ENCODE peak calls at places on chromosomes 5 and 9, in seven cellular contexts. One of them, this sample, is unnamed.

GRCh38 chr9:91192379-91192775 is 169.3 kb downstream of the AUH start:
- DNase-seq in adrenal gland: no peak
- DNase-seq in IMR-90: peak
- DNase-seq in right lobe of liver: peak
- DNase-seq in stomach: no peak
- DNase-seq in sigmoid colon: no peak
- DNase-seq in GM12891: no peak
- DNase-seq in this sample: no peak

GRCh38 chr5:138946241-138946623 is 71.1 kb upstream of the LRRTM2 start:
- DNase-seq in adrenal gland: no peak
- DNase-seq in IMR-90: no peak
- DNase-seq in stomach: no peak
- DNase-seq in sigmoid colon: peak
- DNase-seq in right lobe of liver: no peak
- DNase-seq in GM12891: no peak
- DNase-seq in this sample: no peak

GRCh38 chr9:124392855-124393460 is 22.3 kb downstream of the PSMB7 start:
- DNase-seq in GM12891: no peak
- DNase-seq in sigmoid colon: no peak
- DNase-seq in IMR-90: peak
- DNase-seq in adrenal gland: peak
- DNase-seq in right lobe of liver: no peak
- DNase-seq in stomach: no peak
- DNase-seq in this sample: peak

GRCh38 chr5:137695651-137696428 is 40.0 kb downstream of the KLHL3 start:
- DNase-seq in stomach: no peak
- DNase-seq in GM12891: no peak
- DNase-seq in right lobe of liver: no peak
- DNase-seq in IMR-90: no peak
- DNase-seq in sigmoid colon: no peak
- DNase-seq in adrenal gland: no peak
- DNase-seq in this sample: no peak

GRCh38 chr5:31036407-31036806 is 157.1 kb upstream of the CDH6 start:
- DNase-seq in sigmoid colon: no peak
- DNase-seq in GM12891: no peak
- DNase-seq in right lobe of liver: no peak
- DNase-seq in IMR-90: peak
- DNase-seq in adrenal gland: no peak
- DNase-seq in stomach: no peak
- DNase-seq in this sample: no peak

GRCh38 chr5:11658341-11658740 is 245.9 kb downstream of the CTNND2 start:
- DNase-seq in GM12891: no peak
- DNase-seq in right lobe of liver: no peak
- DNase-seq in stomach: no peak
- DNase-seq in sigmoid colon: no peak
- DNase-seq in adrenal gland: no peak
- DNase-seq in IMR-90: no peak
- DNase-seq in this sample: no peak

GRCh38 chr5:6302099-6302498 is 76.2 kb downstream of the MED10 start:
- DNase-seq in right lobe of liver: no peak
- DNase-seq in IMR-90: no peak
- DNase-seq in GM12891: no peak
- DNase-seq in adrenal gland: no peak
- DNase-seq in sigmoid colon: no peak
- DNase-seq in stomach: no peak
- DNase-seq in this sample: no peak

GRCh38 chr5:175520321-175520720 is 42.0 kb downstream of the SFXN1 start:
- DNase-seq in GM12891: no peak
- DNase-seq in adrenal gland: no peak
- DNase-seq in IMR-90: no peak
- DNase-seq in right lobe of liver: no peak
- DNase-seq in sigmoid colon: no peak
- DNase-seq in stomach: no peak
- DNase-seq in this sample: no peak

GRCh38 chr5:141477169-141477568 is 1.4 kb downstream of the PCDHGC3 start:
- DNase-seq in GM12891: no peak
- DNase-seq in right lobe of liver: no peak
- DNase-seq in IMR-90: no peak
- DNase-seq in sigmoid colon: no peak
- DNase-seq in stomach: no peak
- DNase-seq in adrenal gland: no peak
- DNase-seq in this sample: no peak

GRCh38 chr9:130114741-130115140 is 57.5 kb upstream of the NCS1 start:
- DNase-seq in adrenal gland: no peak
- DNase-seq in sigmoid colon: no peak
- DNase-seq in IMR-90: peak
- DNase-seq in GM12891: no peak
- DNase-seq in right lobe of liver: no peak
- DNase-seq in stomach: no peak
- DNase-seq in this sample: no peak

GRCh38 chr5:127072861-127073846 is at the start of gene C5orf63:
- DNase-seq in IMR-90: peak
- DNase-seq in sigmoid colon: peak
- DNase-seq in GM12891: peak
- DNase-seq in adrenal gland: peak
- DNase-seq in right lobe of liver: peak
- DNase-seq in stomach: peak
- DNase-seq in this sample: no peak

GRCh38 chr5:11069041-11069440 is 308.0 kb upstream of the DAP start:
- DNase-seq in stomach: no peak
- DNase-seq in adrenal gland: no peak
- DNase-seq in IMR-90: no peak
- DNase-seq in GM12891: no peak
- DNase-seq in sigmoid colon: no peak
- DNase-seq in right lobe of liver: no peak
- DNase-seq in this sample: no peak

GRCh38 chr5:10689391-10690081 is 71.5 kb downstream of the DAP start:
- DNase-seq in adrenal gland: peak
- DNase-seq in GM12891: no peak
- DNase-seq in sigmoid colon: no peak
- DNase-seq in stomach: no peak
- DNase-seq in right lobe of liver: no peak
- DNase-seq in IMR-90: peak
- DNase-seq in this sample: peak

GRCh38 chr9:81851340-81851739 is 76.9 kb upstream of the SPATA31D4 start:
- DNase-seq in IMR-90: no peak
- DNase-seq in stomach: no peak
- DNase-seq in sigmoid colon: no peak
- DNase-seq in GM12891: no peak
- DNase-seq in right lobe of liver: no peak
- DNase-seq in adrenal gland: no peak
- DNase-seq in this sample: no peak

GRCh38 chr5:140631831-140632365 is 1.1 kb downstream of the CD14 start:
- DNase-seq in IMR-90: no peak
- DNase-seq in right lobe of liver: peak
- DNase-seq in stomach: no peak
- DNase-seq in adrenal gland: peak
- DNase-seq in sigmoid colon: no peak
- DNase-seq in GM12891: peak
- DNase-seq in this sample: no peak

GRCh38 chr9:82116538-82116937 is 128.0 kb downstream of the SPATA31D1 start:
- DNase-seq in adrenal gland: no peak
- DNase-seq in GM12891: no peak
- DNase-seq in IMR-90: no peak
- DNase-seq in stomach: no peak
- DNase-seq in sigmoid colon: no peak
- DNase-seq in right lobe of liver: no peak
- DNase-seq in this sample: no peak

GRCh38 chr5:171415115-171415730 is 4.2 kb upstream of the FGF18 start:
- DNase-seq in right lobe of liver: no peak
- DNase-seq in sigmoid colon: no peak
- DNase-seq in adrenal gland: no peak
- DNase-seq in GM12891: no peak
- DNase-seq in IMR-90: peak
- DNase-seq in stomach: no peak
- DNase-seq in this sample: no peak

GRCh38 chr9:33868430-33869000 is 51.6 kb downstream of the UBE2R2 start:
- DNase-seq in sigmoid colon: no peak
- DNase-seq in IMR-90: peak
- DNase-seq in GM12891: no peak
- DNase-seq in right lobe of liver: no peak
- DNase-seq in adrenal gland: no peak
- DNase-seq in stomach: no peak
- DNase-seq in this sample: no peak

GRCh38 chr5:142881727-142882126 is 111.5 kb downstream of the ARHGAP26 start:
- DNase-seq in IMR-90: no peak
- DNase-seq in sigmoid colon: no peak
- DNase-seq in adrenal gland: no peak
- DNase-seq in right lobe of liver: no peak
- DNase-seq in GM12891: no peak
- DNase-seq in stomach: no peak
- DNase-seq in this sample: no peak

GRCh38 chr5:86074297-86074696 is 543.4 kb upstream of the COX7C start:
- DNase-seq in right lobe of liver: no peak
- DNase-seq in adrenal gland: no peak
- DNase-seq in GM12891: no peak
- DNase-seq in IMR-90: no peak
- DNase-seq in stomach: no peak
- DNase-seq in sigmoid colon: no peak
- DNase-seq in this sample: no peak

GRCh38 chr5:143445726-143446125 is 42.2 kb upstream of the NR3C1 start:
- DNase-seq in right lobe of liver: no peak
- DNase-seq in GM12891: no peak
- DNase-seq in sigmoid colon: no peak
- DNase-seq in stomach: no peak
- DNase-seq in IMR-90: peak
- DNase-seq in adrenal gland: no peak
- DNase-seq in this sample: no peak

GRCh38 chr9:88173378-88173999 is 35.2 kb upstream of the SPATA31C2 start:
- DNase-seq in stomach: no peak
- DNase-seq in right lobe of liver: no peak
- DNase-seq in IMR-90: peak
- DNase-seq in adrenal gland: peak
- DNase-seq in GM12891: no peak
- DNase-seq in sigmoid colon: no peak
- DNase-seq in this sample: peak

GRCh38 chr5:4720831-4721230 is 419.3 kb upstream of the ADAMTS16 start:
- DNase-seq in stomach: no peak
- DNase-seq in right lobe of liver: no peak
- DNase-seq in IMR-90: no peak
- DNase-seq in sigmoid colon: no peak
- DNase-seq in GM12891: no peak
- DNase-seq in adrenal gland: no peak
- DNase-seq in this sample: no peak

GRCh38 chr9:3074247-3074646 is 230.4 kb upstream of the PUM3 start:
- DNase-seq in IMR-90: no peak
- DNase-seq in stomach: no peak
- DNase-seq in adrenal gland: no peak
- DNase-seq in GM12891: no peak
- DNase-seq in right lobe of liver: no peak
- DNase-seq in sigmoid colon: no peak
- DNase-seq in this sample: peak

GRCh38 chr9:104232781-104233341 is 138.8 kb downstream of the SMC2 start:
- DNase-seq in GM12891: no peak
- DNase-seq in adrenal gland: no peak
- DNase-seq in sigmoid colon: no peak
- DNase-seq in IMR-90: no peak
- DNase-seq in stomach: no peak
- DNase-seq in right lobe of liver: no peak
- DNase-seq in this sample: peak

DNA sequence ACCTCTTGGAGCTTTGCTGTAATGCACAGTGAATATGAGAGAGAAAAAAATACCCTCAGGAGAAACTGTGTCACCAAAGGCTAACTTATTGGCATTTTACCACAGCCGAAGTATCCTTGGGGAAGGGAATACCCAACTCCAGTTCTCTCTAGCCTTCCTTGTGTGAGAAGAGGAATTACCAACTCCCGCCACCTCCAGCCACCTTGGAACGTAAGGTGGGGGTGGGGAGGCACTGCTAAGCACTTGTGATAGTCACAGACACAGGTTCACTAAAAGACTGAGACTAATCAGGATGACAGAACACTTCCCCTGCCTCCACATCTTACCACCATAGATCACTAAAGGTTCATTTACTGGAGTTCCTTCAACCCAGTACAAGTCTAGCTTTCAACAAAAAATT is 102.0 kb upstream of the ADAMTS19 start:
- DNase-seq in IMR-90: no peak
- DNase-seq in sigmoid colon: no peak
- DNase-seq in GM12891: no peak
- DNase-seq in stomach: no peak
- DNase-seq in adrenal gland: no peak
- DNase-seq in right lobe of liver: no peak
- DNase-seq in this sample: no peak
- TF ChIP-seq POLR2A in IMR-90: no peak
- TF ChIP-seq POLR2A in sigmoid colon: no peak
- TF ChIP-seq POLR2A in GM12891: no peak
- TF ChIP-seq POLR2A in stomach: no peak
- TF ChIP-seq POLR2A in adrenal gland: no peak
- TF ChIP-seq POLR2A in right lobe of liver: no peak
- TF ChIP-seq POLR2A in this sample: no peak

DNA sequence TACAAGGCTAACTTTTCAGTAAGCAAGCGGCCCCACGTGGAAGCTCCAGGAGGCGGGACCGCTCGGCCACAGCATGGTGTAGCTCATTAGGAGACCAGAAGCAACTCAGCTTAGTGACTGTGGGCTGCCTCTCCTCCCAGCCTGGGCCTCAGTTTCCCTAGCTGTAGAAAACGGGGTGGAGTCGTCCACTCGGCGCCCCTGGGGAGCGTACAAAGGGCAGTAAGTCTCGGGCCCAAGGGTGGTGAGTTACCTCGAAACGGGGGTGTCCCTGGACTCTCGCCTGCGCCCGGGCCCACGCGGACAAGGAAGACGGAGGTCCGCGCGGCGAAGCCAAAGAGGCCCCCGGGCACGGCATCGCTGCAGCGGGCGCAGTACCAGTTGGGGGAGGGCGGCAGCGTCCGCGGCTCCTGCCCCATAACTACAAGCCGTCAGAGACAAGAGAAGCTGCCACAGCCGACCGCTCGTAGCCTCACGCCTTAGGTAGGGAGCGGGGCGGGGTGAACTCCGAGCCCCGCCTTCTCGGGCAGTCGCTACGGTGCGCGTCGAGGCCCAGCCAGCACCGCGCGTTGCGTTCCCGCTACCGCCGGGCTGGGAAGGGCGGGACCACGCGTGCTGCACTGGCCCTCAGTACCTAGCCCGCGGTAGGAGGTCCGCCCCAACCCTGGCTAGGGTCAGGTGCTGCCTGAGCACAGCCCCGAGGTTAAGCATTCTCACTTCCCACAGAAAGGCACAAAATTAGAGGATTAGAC is at the start of gene GEMIN5:
- DNase-seq in right lobe of liver: peak
- DNase-seq in adrenal gland: peak
- DNase-seq in sigmoid colon: peak
- DNase-seq in stomach: peak
- DNase-seq in IMR-90: peak
- DNase-seq in GM12891: peak
- DNase-seq in this sample: peak
- TF ChIP-seq POLR2A in right lobe of liver: peak
- TF ChIP-seq POLR2A in adrenal gland: peak
- TF ChIP-seq POLR2A in sigmoid colon: peak
- TF ChIP-seq POLR2A in stomach: no peak
- TF ChIP-seq POLR2A in IMR-90: no peak
- TF ChIP-seq POLR2A in GM12891: peak
- TF ChIP-seq POLR2A in this sample: peak

GRCh38 chr5:87155076-87155475 is 112.6 kb upstream of the RASA1 start:
- DNase-seq in IMR-90: no peak
- DNase-seq in stomach: no peak
- DNase-seq in right lobe of liver: no peak
- DNase-seq in adrenal gland: no peak
- DNase-seq in GM12891: no peak
- DNase-seq in sigmoid colon: no peak
- DNase-seq in this sample: no peak
- TF ChIP-seq POLR2A in IMR-90: no peak
- TF ChIP-seq POLR2A in stomach: no peak
- TF ChIP-seq POLR2A in right lobe of liver: no peak
- TF ChIP-seq POLR2A in adrenal gland: no peak
- TF ChIP-seq POLR2A in GM12891: no peak
- TF ChIP-seq POLR2A in sigmoid colon: no peak
- TF ChIP-seq POLR2A in this sample: no peak

GRCh38 chr9:127918201-127919107 is 1.6 kb upstream of the ST6GALNAC4 start:
- DNase-seq in adrenal gland: no peak
- DNase-seq in GM12891: no peak
- DNase-seq in IMR-90: no peak
- DNase-seq in stomach: no peak
- DNase-seq in right lobe of liver: no peak
- DNase-seq in sigmoid colon: no peak
- DNase-seq in this sample: no peak
- TF ChIP-seq POLR2A in adrenal gland: no peak
- TF ChIP-seq POLR2A in GM12891: no peak
- TF ChIP-seq POLR2A in IMR-90: no peak
- TF ChIP-seq POLR2A in stomach: no peak
- TF ChIP-seq POLR2A in right lobe of liver: no peak
- TF ChIP-seq POLR2A in sigmoid colon: no peak
- TF ChIP-seq POLR2A in this sample: no peak

This sample was measured in H54.